ENCODE peak calls at places on chromosome 1, in ten cellular contexts. One of them, this sample, is unnamed.

GRCh38 chr1:16181887-16182719 is 26.2 kb upstream of the EPHA2 start:
- DNase-seq in BE2C: no peak
- DNase-seq in lower lobe of right lung: peak; percentile 86
- DNase-seq in tibial nerve: peak; percentile 84
- DNase-seq in fibroblast of villous mesenchyme: peak; percentile 92
- DNase-seq in fibroblast of mammary gland: peak; percentile 91
- DNase-seq in fibroblast of the aortic adventitia: peak; percentile 93
- DNase-seq in uterus: peak; percentile 91
- DNase-seq in astrocyte of the spinal cord: peak; percentile 92
- DNase-seq in GM06990: no peak
- DNase-seq in this sample: no peak

GRCh38 chr1:224226849-224227502 is 43.9 kb downstream of the DEGS1 start:
- DNase-seq in lower lobe of right lung: no peak
- DNase-seq in fibroblast of villous mesenchyme: no peak
- DNase-seq in astrocyte of the spinal cord: no peak
- DNase-seq in fibroblast of the aortic adventitia: no peak
- DNase-seq in BE2C: no peak
- DNase-seq in GM06990: no peak
- DNase-seq in tibial nerve: no peak
- DNase-seq in fibroblast of mammary gland: no peak
- DNase-seq in uterus: no peak
- DNase-seq in this sample: no peak

GRCh38 chr1:19682257-19682656 is 17.6 kb downstream of the HTR6 start:
- DNase-seq in fibroblast of villous mesenchyme: peak; percentile 70
- DNase-seq in fibroblast of the aortic adventitia: peak; percentile 92
- DNase-seq in fibroblast of mammary gland: peak; percentile 97
- DNase-seq in astrocyte of the spinal cord: peak; percentile 63
- DNase-seq in uterus: no peak
- DNase-seq in lower lobe of right lung: no peak
- DNase-seq in tibial nerve: no peak
- DNase-seq in GM06990: no peak
- DNase-seq in BE2C: peak; percentile 37
- DNase-seq in this sample: no peak

GRCh38 chr1:225750865-225751824 is 26.5 kb upstream of the SRP9 start:
- DNase-seq in GM06990: no peak
- DNase-seq in fibroblast of the aortic adventitia: no peak
- DNase-seq in lower lobe of right lung: no peak
- DNase-seq in fibroblast of villous mesenchyme: no peak
- DNase-seq in fibroblast of mammary gland: no peak
- DNase-seq in BE2C: no peak
- DNase-seq in uterus: no peak
- DNase-seq in tibial nerve: no peak
- DNase-seq in astrocyte of the spinal cord: no peak
- DNase-seq in this sample: no peak

GRCh38 chr1:75969550-75969949 is 37.3 kb upstream of the ASB17 start:
- DNase-seq in GM06990: no peak
- DNase-seq in fibroblast of villous mesenchyme: no peak
- DNase-seq in BE2C: no peak
- DNase-seq in astrocyte of the spinal cord: no peak
- DNase-seq in uterus: no peak
- DNase-seq in fibroblast of mammary gland: peak; percentile 31
- DNase-seq in lower lobe of right lung: no peak
- DNase-seq in fibroblast of the aortic adventitia: no peak
- DNase-seq in tibial nerve: no peak
- DNase-seq in this sample: no peak

GRCh38 chr1:24765308-24765988 is 20.2 kb downstream of the CLIC4 start:
- DNase-seq in GM06990: no peak
- DNase-seq in fibroblast of the aortic adventitia: peak; percentile 77
- DNase-seq in lower lobe of right lung: no peak
- DNase-seq in fibroblast of villous mesenchyme: peak; percentile 89
- DNase-seq in fibroblast of mammary gland: peak; percentile 68
- DNase-seq in astrocyte of the spinal cord: peak; percentile 68
- DNase-seq in BE2C: no peak
- DNase-seq in uterus: no peak
- DNase-seq in tibial nerve: no peak
- DNase-seq in this sample: no peak

GRCh38 chr1:70685300-70686286 is 274.5 kb downstream of the CTH start:
- DNase-seq in lower lobe of right lung: peak; percentile 49
- DNase-seq in fibroblast of the aortic adventitia: peak; percentile 81
- DNase-seq in astrocyte of the spinal cord: peak; percentile 26
- DNase-seq in fibroblast of mammary gland: peak; percentile 81
- DNase-seq in fibroblast of villous mesenchyme: peak; percentile 68
- DNase-seq in GM06990: no peak
- DNase-seq in BE2C: peak; percentile 55
- DNase-seq in uterus: peak; percentile 60
- DNase-seq in tibial nerve: peak; percentile 16
- DNase-seq in this sample: peak; percentile 60

GRCh38 chr1:233514946-233515391 is 98.9 kb upstream of the KCNK1 start:
- DNase-seq in uterus: no peak
- DNase-seq in fibroblast of villous mesenchyme: no peak
- DNase-seq in fibroblast of mammary gland: no peak
- DNase-seq in BE2C: no peak
- DNase-seq in tibial nerve: no peak
- DNase-seq in GM06990: no peak
- DNase-seq in astrocyte of the spinal cord: no peak
- DNase-seq in fibroblast of the aortic adventitia: no peak
- DNase-seq in lower lobe of right lung: no peak
- DNase-seq in this sample: no peak

GRCh38 chr1:235127774-235128452 is 724 bp downstream of the TOMM20 start:
- DNase-seq in fibroblast of the aortic adventitia: peak; percentile 34
- DNase-seq in uterus: no peak
- DNase-seq in fibroblast of mammary gland: no peak
- DNase-seq in BE2C: no peak
- DNase-seq in lower lobe of right lung: no peak
- DNase-seq in astrocyte of the spinal cord: peak; percentile 10
- DNase-seq in fibroblast of villous mesenchyme: peak; percentile 18
- DNase-seq in GM06990: peak; percentile 21
- DNase-seq in tibial nerve: no peak
- DNase-seq in this sample: no peak

GRCh38 chr1:27306892-27307850 is 14.8 kb upstream of the TMEM222 start:
- DNase-seq in astrocyte of the spinal cord: no peak
- DNase-seq in fibroblast of the aortic adventitia: no peak
- DNase-seq in lower lobe of right lung: no peak
- DNase-seq in fibroblast of villous mesenchyme: no peak
- DNase-seq in BE2C: peak; percentile 21
- DNase-seq in tibial nerve: no peak
- DNase-seq in fibroblast of mammary gland: no peak
- DNase-seq in GM06990: no peak
- DNase-seq in uterus: no peak
- DNase-seq in this sample: no peak

GRCh38 chr1:36034692-36035091 is 49.2 kb upstream of the TEKT2 start:
- DNase-seq in fibroblast of mammary gland: peak; percentile 36
- DNase-seq in fibroblast of villous mesenchyme: peak; percentile 45
- DNase-seq in BE2C: no peak
- DNase-seq in GM06990: no peak
- DNase-seq in astrocyte of the spinal cord: peak; percentile 31
- DNase-seq in tibial nerve: no peak
- DNase-seq in lower lobe of right lung: no peak
- DNase-seq in fibroblast of the aortic adventitia: peak; percentile 19
- DNase-seq in uterus: no peak
- DNase-seq in this sample: no peak

GRCh38 chr1:32042330-32042729 is 28.7 kb downstream of the KHDRBS1 start:
- DNase-seq in astrocyte of the spinal cord: no peak
- DNase-seq in lower lobe of right lung: no peak
- DNase-seq in BE2C: no peak
- DNase-seq in fibroblast of the aortic adventitia: no peak
- DNase-seq in fibroblast of mammary gland: no peak
- DNase-seq in GM06990: no peak
- DNase-seq in uterus: no peak
- DNase-seq in fibroblast of villous mesenchyme: no peak
- DNase-seq in tibial nerve: no peak
- DNase-seq in this sample: no peak

DNA sequence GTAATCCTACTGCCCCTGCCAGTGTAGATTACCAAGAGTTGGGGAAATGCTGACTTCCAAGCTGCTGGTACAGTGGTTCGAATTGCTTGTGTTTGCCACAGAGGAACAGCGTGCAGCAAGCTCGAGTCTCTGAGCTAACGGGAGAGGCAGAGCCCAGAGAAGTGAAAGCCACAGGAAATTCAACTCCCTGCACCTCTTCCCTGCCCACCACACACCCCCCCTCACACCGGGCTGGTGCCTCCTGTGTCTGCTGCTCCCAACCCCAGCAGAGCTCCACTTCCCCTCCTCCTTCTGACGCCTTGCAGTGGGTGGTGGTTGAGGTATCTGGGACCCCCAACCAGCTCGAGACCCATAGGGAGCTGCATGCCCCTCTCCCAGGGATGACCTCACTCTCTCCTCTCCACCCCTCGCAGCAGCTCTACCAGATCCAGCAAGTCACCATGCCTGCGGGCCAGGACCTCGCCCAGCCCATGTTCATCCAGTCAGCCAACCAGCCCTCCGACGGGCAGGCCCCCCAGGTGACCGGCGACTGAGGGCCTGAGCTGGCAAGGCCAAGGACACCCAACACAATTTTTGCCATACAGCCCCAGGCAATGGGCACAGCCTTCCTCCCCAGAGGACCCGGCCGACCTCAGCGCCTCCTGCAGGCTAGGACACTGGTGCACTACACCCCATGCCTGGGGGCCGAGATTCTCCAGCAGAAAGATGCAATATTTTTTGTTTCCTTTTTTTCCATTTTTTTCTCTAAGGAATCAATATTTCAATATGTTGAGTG is 13.1 kb upstream of the KCNQ4 start:
- DNase-seq in BE2C: no peak
- DNase-seq in lower lobe of right lung: no peak
- DNase-seq in fibroblast of mammary gland: no peak
- DNase-seq in GM06990: no peak
- DNase-seq in tibial nerve: no peak
- DNase-seq in fibroblast of the aortic adventitia: no peak
- DNase-seq in uterus: no peak
- DNase-seq in astrocyte of the spinal cord: no peak
- DNase-seq in fibroblast of villous mesenchyme: no peak
- DNase-seq in this sample: no peak
- TF ChIP-seq CTCF in BE2C: no peak
- TF ChIP-seq CTCF in lower lobe of right lung: no peak
- TF ChIP-seq CTCF in fibroblast of mammary gland: no peak
- TF ChIP-seq CTCF in GM06990: peak; percentile 18
- TF ChIP-seq CTCF in tibial nerve: no peak
- TF ChIP-seq CTCF in fibroblast of the aortic adventitia: no peak
- TF ChIP-seq CTCF in uterus: no peak
- TF ChIP-seq CTCF in astrocyte of the spinal cord: peak; percentile 11
- TF ChIP-seq CTCF in fibroblast of villous mesenchyme: no peak
- TF ChIP-seq CTCF in this sample: peak; percentile 4

GRCh38 chr1:58813801-58814200 is 30.0 kb upstream of the JUN start:
- DNase-seq in GM06990: no peak
- DNase-seq in lower lobe of right lung: no peak
- DNase-seq in fibroblast of villous mesenchyme: no peak
- DNase-seq in uterus: no peak
- DNase-seq in astrocyte of the spinal cord: no peak
- DNase-seq in BE2C: no peak
- DNase-seq in tibial nerve: no peak
- DNase-seq in fibroblast of mammary gland: no peak
- DNase-seq in fibroblast of the aortic adventitia: no peak
- DNase-seq in this sample: no peak
- H3K4me3 ChIP-seq in GM06990: no peak overlapping the region
- H3K4me3 ChIP-seq in lower lobe of right lung: peak overlapping the region; percentile 75
- H3K4me3 ChIP-seq in fibroblast of villous mesenchyme: no peak overlapping the region
- H3K4me3 ChIP-seq in uterus: no peak overlapping the region
- H3K4me3 ChIP-seq in astrocyte of the spinal cord: no peak overlapping the region
- H3K4me3 ChIP-seq in BE2C: no peak overlapping the region
- H3K4me3 ChIP-seq in tibial nerve: no peak overlapping the region
- H3K4me3 ChIP-seq in fibroblast of mammary gland: no peak overlapping the region
- H3K4me3 ChIP-seq in fibroblast of the aortic adventitia: no peak overlapping the region
- H3K4me3 ChIP-seq in this sample: no peak overlapping the region

GRCh38 chr1:205986291-205986690 is 16.9 kb downstream of the RAB7B start:
- DNase-seq in astrocyte of the spinal cord: no peak
- DNase-seq in lower lobe of right lung: no peak
- DNase-seq in BE2C: no peak
- DNase-seq in fibroblast of villous mesenchyme: no peak
- DNase-seq in fibroblast of mammary gland: no peak
- DNase-seq in fibroblast of the aortic adventitia: no peak
- DNase-seq in tibial nerve: no peak
- DNase-seq in uterus: no peak
- DNase-seq in GM06990: no peak
- DNase-seq in this sample: no peak
- TF ChIP-seq CTCF in astrocyte of the spinal cord: no peak
- TF ChIP-seq CTCF in lower lobe of right lung: no peak
- TF ChIP-seq CTCF in BE2C: no peak
- TF ChIP-seq CTCF in fibroblast of villous mesenchyme: no peak
- TF ChIP-seq CTCF in fibroblast of mammary gland: no peak
- TF ChIP-seq CTCF in fibroblast of the aortic adventitia: peak; percentile 8
- TF ChIP-seq CTCF in tibial nerve: no peak
- TF ChIP-seq CTCF in uterus: no peak
- TF ChIP-seq CTCF in GM06990: peak; percentile 19
- TF ChIP-seq CTCF in this sample: no peak

GRCh38 chr1:45206808-45207624 is 611 bp upstream of the ZSWIM5 start:
- DNase-seq in BE2C: no peak
- DNase-seq in uterus: peak; percentile 16
- DNase-seq in lower lobe of right lung: no peak
- DNase-seq in GM06990: no peak
- DNase-seq in fibroblast of mammary gland: no peak
- DNase-seq in tibial nerve: no peak
- DNase-seq in fibroblast of villous mesenchyme: no peak
- DNase-seq in astrocyte of the spinal cord: no peak
- DNase-seq in fibroblast of the aortic adventitia: no peak
- DNase-seq in this sample: no peak

GRCh38 chr1:45205910-45206721 is at the start of gene ZSWIM5:
- DNase-seq in lower lobe of right lung: peak; percentile 80
- DNase-seq in fibroblast of the aortic adventitia: peak; percentile 51
- DNase-seq in BE2C: peak; percentile 52
- DNase-seq in tibial nerve: peak; percentile 14
- DNase-seq in astrocyte of the spinal cord: peak; percentile 41
- DNase-seq in uterus: peak; percentile 71
- DNase-seq in GM06990: peak; percentile 80
- DNase-seq in fibroblast of villous mesenchyme: peak; percentile 42
- DNase-seq in fibroblast of mammary gland: peak; percentile 36
- DNase-seq in this sample: peak; percentile 32

GRCh38 chr1:45215485-45216199 is 9.2 kb upstream of the ZSWIM5 start:
- DNase-seq in tibial nerve: no peak
- DNase-seq in fibroblast of the aortic adventitia: no peak
- DNase-seq in BE2C: no peak
- DNase-seq in fibroblast of mammary gland: no peak
- DNase-seq in GM06990: no peak
- DNase-seq in uterus: no peak
- DNase-seq in lower lobe of right lung: no peak
- DNase-seq in fibroblast of villous mesenchyme: no peak
- DNase-seq in astrocyte of the spinal cord: no peak
- DNase-seq in this sample: no peak

GRCh38 chr1:45213892-45214291 is 7.5 kb upstream of the ZSWIM5 start:
- DNase-seq in uterus: no peak
- DNase-seq in fibroblast of the aortic adventitia: no peak
- DNase-seq in tibial nerve: no peak
- DNase-seq in astrocyte of the spinal cord: no peak
- DNase-seq in fibroblast of mammary gland: no peak
- DNase-seq in lower lobe of right lung: no peak
- DNase-seq in BE2C: no peak
- DNase-seq in GM06990: no peak
- DNase-seq in fibroblast of villous mesenchyme: no peak
- DNase-seq in this sample: no peak

DNA sequence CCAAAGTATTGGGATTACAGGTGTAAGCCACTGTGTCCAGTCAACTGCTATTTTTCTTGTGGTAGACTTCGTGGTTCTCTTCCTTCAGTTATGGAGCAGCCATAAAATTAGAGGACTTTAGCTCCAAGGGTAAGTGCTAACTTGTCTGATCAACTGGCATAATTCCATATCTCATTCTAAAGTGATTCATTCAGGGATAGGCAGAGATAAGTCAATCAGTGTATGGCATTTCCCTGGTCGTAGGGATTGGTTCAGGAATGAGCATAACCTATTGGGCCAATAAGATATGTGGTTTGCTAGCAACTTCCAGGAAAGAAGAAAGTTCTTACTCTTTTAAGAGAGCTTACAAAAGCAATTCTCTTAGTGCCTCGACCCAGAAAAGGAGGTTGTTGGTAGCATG is 4.7 kb upstream of the ZSWIM5 start:
- DNase-seq in BE2C: no peak
- DNase-seq in uterus: no peak
- DNase-seq in GM06990: no peak
- DNase-seq in tibial nerve: no peak
- DNase-seq in lower lobe of right lung: no peak
- DNase-seq in fibroblast of villous mesenchyme: no peak
- DNase-seq in astrocyte of the spinal cord: no peak
- DNase-seq in fibroblast of the aortic adventitia: no peak
- DNase-seq in fibroblast of mammary gland: no peak
- DNase-seq in this sample: no peak
- H3K4me3 ChIP-seq in BE2C: no peak overlapping the region
- H3K4me3 ChIP-seq in uterus: no peak overlapping the region
- H3K4me3 ChIP-seq in GM06990: no peak overlapping the region
- H3K4me3 ChIP-seq in tibial nerve: no peak overlapping the region
- H3K4me3 ChIP-seq in lower lobe of right lung: no peak overlapping the region
- H3K4me3 ChIP-seq in fibroblast of villous mesenchyme: no peak overlapping the region
- H3K4me3 ChIP-seq in astrocyte of the spinal cord: no peak overlapping the region
- H3K4me3 ChIP-seq in fibroblast of the aortic adventitia: no peak overlapping the region
- H3K4me3 ChIP-seq in fibroblast of mammary gland: no peak overlapping the region
- H3K4me3 ChIP-seq in this sample: no peak overlapping the region